ENCODE peak calls at places on chromosomes 11 and 22, in eight cellular contexts. One of them, this sample, is unnamed.

GRCh38 chr22:45090364-45090960 is 73.3 kb upstream of the NUP50 start:
- DNase-seq in fibroblast of villous mesenchyme: peak
- DNase-seq in H9: peak
- DNase-seq in cardiac muscle cell: peak
- DNase-seq in tibial artery: no peak
- DNase-seq in heart right ventricle: no peak
- DNase-seq in neural crest cell: peak
- DNase-seq in fibroblast of mammary gland: no peak
- DNase-seq in this sample: no peak

GRCh38 chr11:23138761-23139160 is 278.5 kb upstream of the CCDC179 start:
- DNase-seq in fibroblast of villous mesenchyme: no peak
- DNase-seq in H9: no peak
- DNase-seq in heart right ventricle: no peak
- DNase-seq in tibial artery: no peak
- DNase-seq in fibroblast of mammary gland: no peak
- DNase-seq in neural crest cell: no peak
- DNase-seq in cardiac muscle cell: no peak
- DNase-seq in this sample: no peak

GRCh38 chr11:59901306-59901705 is 22.7 kb downstream of the OOSP3 start:
- DNase-seq in fibroblast of mammary gland: peak
- DNase-seq in heart right ventricle: no peak
- DNase-seq in fibroblast of villous mesenchyme: peak
- DNase-seq in neural crest cell: no peak
- DNase-seq in cardiac muscle cell: peak
- DNase-seq in tibial artery: no peak
- DNase-seq in H9: no peak
- DNase-seq in this sample: no peak

GRCh38 chr11:73239571-73240189 is 21.6 kb downstream of the P2RY2 start:
- DNase-seq in fibroblast of villous mesenchyme: no peak
- DNase-seq in fibroblast of mammary gland: no peak
- DNase-seq in cardiac muscle cell: no peak
- DNase-seq in neural crest cell: no peak
- DNase-seq in heart right ventricle: no peak
- DNase-seq in tibial artery: no peak
- DNase-seq in H9: peak
- DNase-seq in this sample: no peak

GRCh38 chr11:44623716-44624491 is 58.4 kb downstream of the CD82 start:
- DNase-seq in heart right ventricle: no peak
- DNase-seq in H9: peak
- DNase-seq in fibroblast of villous mesenchyme: no peak
- DNase-seq in cardiac muscle cell: peak
- DNase-seq in tibial artery: no peak
- DNase-seq in fibroblast of mammary gland: no peak
- DNase-seq in neural crest cell: peak
- DNase-seq in this sample: peak

GRCh38 chr11:77126861-77127673 is 979 bp upstream of the MYO7A start:
- DNase-seq in heart right ventricle: peak
- DNase-seq in fibroblast of villous mesenchyme: peak
- DNase-seq in H9: peak
- DNase-seq in neural crest cell: peak
- DNase-seq in cardiac muscle cell: peak
- DNase-seq in fibroblast of mammary gland: peak
- DNase-seq in tibial artery: peak
- DNase-seq in this sample: no peak

GRCh38 chr22:30968015-30968923 is at the start of gene MORC2:
- DNase-seq in tibial artery: no peak
- DNase-seq in fibroblast of villous mesenchyme: no peak
- DNase-seq in heart right ventricle: no peak
- DNase-seq in neural crest cell: no peak
- DNase-seq in fibroblast of mammary gland: no peak
- DNase-seq in H9: peak
- DNase-seq in cardiac muscle cell: peak
- DNase-seq in this sample: no peak

GRCh38 chr22:39543095-39543494 is 10.5 kb upstream of the RPS19BP1 start:
- DNase-seq in H9: peak
- DNase-seq in fibroblast of mammary gland: peak
- DNase-seq in tibial artery: no peak
- DNase-seq in neural crest cell: peak
- DNase-seq in cardiac muscle cell: peak
- DNase-seq in heart right ventricle: no peak
- DNase-seq in fibroblast of villous mesenchyme: peak
- DNase-seq in this sample: no peak

GRCh38 chr11:61332266-61332822 is 561 bp downstream of the DDB1 start:
- DNase-seq in tibial artery: no peak
- DNase-seq in cardiac muscle cell: peak
- DNase-seq in H9: no peak
- DNase-seq in fibroblast of villous mesenchyme: peak
- DNase-seq in heart right ventricle: no peak
- DNase-seq in fibroblast of mammary gland: peak
- DNase-seq in neural crest cell: no peak
- DNase-seq in this sample: no peak

GRCh38 chr11:134947556-134947955 is 535.5 kb upstream of the B3GAT1 start:
- DNase-seq in H9: no peak
- DNase-seq in cardiac muscle cell: no peak
- DNase-seq in fibroblast of villous mesenchyme: no peak
- DNase-seq in fibroblast of mammary gland: no peak
- DNase-seq in heart right ventricle: no peak
- DNase-seq in neural crest cell: no peak
- DNase-seq in tibial artery: no peak
- DNase-seq in this sample: peak

GRCh38 chr11:111936045-111936400 is 1.1 kb upstream of the DIXDC1 start:
- DNase-seq in fibroblast of villous mesenchyme: peak
- DNase-seq in H9: no peak
- DNase-seq in tibial artery: no peak
- DNase-seq in heart right ventricle: no peak
- DNase-seq in cardiac muscle cell: no peak
- DNase-seq in fibroblast of mammary gland: no peak
- DNase-seq in neural crest cell: no peak
- DNase-seq in this sample: no peak

GRCh38 chr11:1193326-1194230 is 29.3 kb upstream of the MUC5B start:
- DNase-seq in fibroblast of mammary gland: no peak
- DNase-seq in tibial artery: peak
- DNase-seq in fibroblast of villous mesenchyme: no peak
- DNase-seq in cardiac muscle cell: no peak
- DNase-seq in H9: peak
- DNase-seq in neural crest cell: no peak
- DNase-seq in heart right ventricle: no peak
- DNase-seq in this sample: peak

GRCh38 chr11:12274056-12274455 is 103.3 kb upstream of the PARVA start:
- DNase-seq in tibial artery: peak
- DNase-seq in fibroblast of villous mesenchyme: no peak
- DNase-seq in neural crest cell: no peak
- DNase-seq in cardiac muscle cell: no peak
- DNase-seq in fibroblast of mammary gland: no peak
- DNase-seq in H9: no peak
- DNase-seq in heart right ventricle: no peak
- DNase-seq in this sample: no peak

GRCh38 chr11:12271826-12272366 is 105.5 kb upstream of the PARVA start:
- DNase-seq in neural crest cell: no peak
- DNase-seq in fibroblast of mammary gland: no peak
- DNase-seq in fibroblast of villous mesenchyme: no peak
- DNase-seq in tibial artery: no peak
- DNase-seq in heart right ventricle: no peak
- DNase-seq in cardiac muscle cell: no peak
- DNase-seq in H9: no peak
- DNase-seq in this sample: no peak

GRCh38 chr11:12274558-12275197 is 102.7 kb upstream of the PARVA start:
- DNase-seq in tibial artery: peak
- DNase-seq in heart right ventricle: no peak
- DNase-seq in fibroblast of villous mesenchyme: no peak
- DNase-seq in H9: peak
- DNase-seq in fibroblast of mammary gland: peak
- DNase-seq in cardiac muscle cell: no peak
- DNase-seq in neural crest cell: no peak
- DNase-seq in this sample: peak

GRCh38 chr11:12272821-12273617 is 104.4 kb upstream of the PARVA start:
- DNase-seq in H9: no peak
- DNase-seq in fibroblast of villous mesenchyme: no peak
- DNase-seq in fibroblast of mammary gland: no peak
- DNase-seq in cardiac muscle cell: no peak
- DNase-seq in neural crest cell: no peak
- DNase-seq in tibial artery: no peak
- DNase-seq in heart right ventricle: no peak
- DNase-seq in this sample: no peak

DNA sequence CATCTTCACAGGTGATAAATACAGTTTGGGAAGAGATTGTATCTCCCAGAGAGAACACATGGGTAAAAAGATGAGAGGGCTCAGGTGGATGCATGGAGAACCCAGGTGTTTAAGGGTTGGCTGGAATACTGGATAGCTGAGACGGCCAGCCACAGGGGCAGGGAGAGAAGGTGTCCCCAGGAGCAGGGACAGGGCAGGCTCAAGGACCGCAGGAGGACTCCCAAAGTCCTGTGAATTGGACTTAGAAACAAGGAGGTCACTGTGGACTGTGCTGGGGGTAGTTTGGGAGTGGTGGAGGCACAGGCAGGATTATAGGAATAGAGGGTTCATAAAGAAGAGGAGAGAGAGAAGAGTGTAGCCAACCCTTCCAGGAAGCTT is 103.8 kb upstream of the PARVA start:
- DNase-seq in tibial artery: peak
- DNase-seq in H9: no peak
- DNase-seq in cardiac muscle cell: no peak
- DNase-seq in heart right ventricle: no peak
- DNase-seq in fibroblast of villous mesenchyme: no peak
- DNase-seq in neural crest cell: no peak
- DNase-seq in fibroblast of mammary gland: no peak
- DNase-seq in this sample: no peak
- TF ChIP-seq CTCF in tibial artery: no peak
- TF ChIP-seq CTCF in H9: no peak
- TF ChIP-seq CTCF in cardiac muscle cell: no peak
- TF ChIP-seq CTCF in heart right ventricle: no peak
- TF ChIP-seq CTCF in fibroblast of villous mesenchyme: no peak
- TF ChIP-seq CTCF in neural crest cell: no peak
- TF ChIP-seq CTCF in fibroblast of mammary gland: no peak
- TF ChIP-seq CTCF in this sample: no peak

GRCh38 chr11:120956710-120957500 is 67.0 kb upstream of the TBCEL start:
- DNase-seq in neural crest cell: no peak
- DNase-seq in tibial artery: no peak
- DNase-seq in heart right ventricle: no peak
- DNase-seq in H9: peak
- DNase-seq in cardiac muscle cell: no peak
- DNase-seq in fibroblast of mammary gland: no peak
- DNase-seq in fibroblast of villous mesenchyme: no peak
- DNase-seq in this sample: no peak

GRCh38 chr11:120953230-120953558 is 70.7 kb upstream of the TBCEL start:
- DNase-seq in fibroblast of mammary gland: no peak
- DNase-seq in fibroblast of villous mesenchyme: no peak
- DNase-seq in tibial artery: no peak
- DNase-seq in cardiac muscle cell: no peak
- DNase-seq in H9: no peak
- DNase-seq in neural crest cell: no peak
- DNase-seq in heart right ventricle: no peak
- DNase-seq in this sample: no peak

GRCh38 chr11:120950880-120951279 is 73.0 kb upstream of the TBCEL start:
- DNase-seq in fibroblast of mammary gland: no peak
- DNase-seq in H9: no peak
- DNase-seq in neural crest cell: no peak
- DNase-seq in tibial artery: no peak
- DNase-seq in cardiac muscle cell: no peak
- DNase-seq in heart right ventricle: no peak
- DNase-seq in fibroblast of villous mesenchyme: no peak
- DNase-seq in this sample: no peak

GRCh38 chr11:120954381-120954780 is 69.5 kb upstream of the TBCEL start:
- DNase-seq in tibial artery: no peak
- DNase-seq in neural crest cell: no peak
- DNase-seq in fibroblast of mammary gland: no peak
- DNase-seq in fibroblast of villous mesenchyme: no peak
- DNase-seq in heart right ventricle: no peak
- DNase-seq in cardiac muscle cell: no peak
- DNase-seq in H9: no peak
- DNase-seq in this sample: no peak

DNA sequence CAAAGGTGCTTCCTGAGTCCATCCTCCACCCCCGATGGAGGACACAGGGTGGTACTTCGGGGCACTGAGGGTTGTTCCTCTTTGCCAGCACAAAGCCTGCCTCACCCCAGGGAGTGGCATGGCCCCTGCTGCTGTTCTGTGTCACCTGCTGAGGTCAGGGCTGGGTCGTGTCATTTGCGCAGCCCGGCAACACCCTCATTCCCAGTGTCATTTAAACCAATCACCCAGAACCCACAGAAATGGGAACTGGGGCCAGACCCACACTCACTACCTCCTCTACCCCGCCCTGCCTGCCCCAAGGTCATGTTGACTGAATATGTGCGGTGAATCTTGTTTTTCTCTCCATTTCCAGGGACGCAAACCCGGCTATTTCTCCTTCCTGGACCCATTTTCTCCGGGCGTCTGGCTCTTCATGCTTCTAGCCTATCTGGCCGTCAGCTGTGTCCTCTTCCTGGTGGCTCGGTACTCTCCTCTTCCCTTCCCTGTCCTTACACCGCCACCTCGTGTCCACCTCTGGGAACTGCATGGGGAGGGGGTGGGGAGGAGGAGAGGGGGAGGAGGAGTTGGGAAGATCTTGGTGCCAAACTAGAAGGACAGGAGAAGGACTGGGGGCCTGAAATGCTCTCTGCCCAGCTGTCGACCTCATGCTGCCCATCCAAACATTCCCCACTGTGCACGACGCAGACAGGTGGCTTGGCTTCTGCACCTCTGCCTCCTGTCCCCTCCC is 71.2 kb upstream of the TBCEL start:
- DNase-seq in neural crest cell: peak
- DNase-seq in cardiac muscle cell: peak
- DNase-seq in H9: peak
- DNase-seq in fibroblast of villous mesenchyme: peak
- DNase-seq in heart right ventricle: peak
- DNase-seq in fibroblast of mammary gland: peak
- DNase-seq in tibial artery: peak
- DNase-seq in this sample: peak
- TF ChIP-seq CTCF in neural crest cell: peak
- TF ChIP-seq CTCF in cardiac muscle cell: peak
- TF ChIP-seq CTCF in H9: peak
- TF ChIP-seq CTCF in fibroblast of villous mesenchyme: peak
- TF ChIP-seq CTCF in heart right ventricle: peak
- TF ChIP-seq CTCF in fibroblast of mammary gland: peak
- TF ChIP-seq CTCF in tibial artery: peak
- TF ChIP-seq CTCF in this sample: peak

GRCh38 chr22:34414467-34415440 is 494.5 kb upstream of the LARGE1 start:
- DNase-seq in cardiac muscle cell: peak
- DNase-seq in heart right ventricle: no peak
- DNase-seq in tibial artery: no peak
- DNase-seq in neural crest cell: peak
- DNase-seq in H9: peak
- DNase-seq in fibroblast of mammary gland: peak
- DNase-seq in fibroblast of villous mesenchyme: peak
- DNase-seq in this sample: no peak
- TF ChIP-seq CTCF in cardiac muscle cell: no peak
- TF ChIP-seq CTCF in heart right ventricle: peak
- TF ChIP-seq CTCF in tibial artery: peak
- TF ChIP-seq CTCF in neural crest cell: peak
- TF ChIP-seq CTCF in H9: peak
- TF ChIP-seq CTCF in fibroblast of mammary gland: peak
- TF ChIP-seq CTCF in fibroblast of villous mesenchyme: no peak
- TF ChIP-seq CTCF in this sample: peak

DNA sequence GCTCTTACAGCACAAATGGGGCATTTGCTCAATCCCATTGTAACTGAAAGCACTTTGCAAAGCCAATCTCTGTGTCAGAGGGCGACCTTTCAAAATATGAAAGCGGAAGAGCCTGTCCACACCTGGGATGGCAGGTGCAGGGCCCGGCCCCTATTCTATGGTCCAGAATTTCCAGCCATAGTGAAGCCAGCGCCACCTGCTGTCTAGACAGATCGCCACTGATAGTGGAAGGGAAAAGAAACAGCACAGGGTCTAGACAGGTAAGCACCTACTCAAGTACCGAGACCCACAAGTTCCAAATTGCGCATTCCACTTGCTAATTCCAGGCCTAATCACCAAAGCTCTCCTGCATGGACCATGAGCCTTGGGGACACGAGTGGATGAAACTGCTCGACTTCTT is 141.4 kb downstream of the NTM start:
- DNase-seq in H9: peak
- DNase-seq in neural crest cell: peak
- DNase-seq in heart right ventricle: no peak
- DNase-seq in tibial artery: no peak
- DNase-seq in fibroblast of villous mesenchyme: no peak
- DNase-seq in fibroblast of mammary gland: peak
- DNase-seq in cardiac muscle cell: peak
- DNase-seq in this sample: no peak
- TF ChIP-seq CTCF in H9: peak
- TF ChIP-seq CTCF in neural crest cell: peak
- TF ChIP-seq CTCF in heart right ventricle: peak
- TF ChIP-seq CTCF in tibial artery: no peak
- TF ChIP-seq CTCF in fibroblast of villous mesenchyme: peak
- TF ChIP-seq CTCF in fibroblast of mammary gland: peak
- TF ChIP-seq CTCF in cardiac muscle cell: peak
- TF ChIP-seq CTCF in this sample: peak

This sample was measured in osteocyte.